ENCODE peak calls at places on chromosome 10, in four cellular contexts. One of them, this sample, is unnamed.

GRCh38 chr10:88042162-88043100 is 179.0 kb downstream of the PTEN start:
- DNase-seq in Calu3: no peak
- DNase-seq in smooth muscle cell of the brain vasculature: no peak
- DNase-seq in ovary: no peak
- DNase-seq in this sample: peak

GRCh38 chr10:6114758-6115410 is 26.1 kb downstream of the RBM17 start:
- DNase-seq in Calu3: no peak
- DNase-seq in smooth muscle cell of the brain vasculature: no peak
- DNase-seq in ovary: no peak
- DNase-seq in this sample: no peak

GRCh38 chr10:125721035-125721434 is 1.5 kb downstream of the EDRF1 start:
- DNase-seq in Calu3: no peak
- DNase-seq in smooth muscle cell of the brain vasculature: no peak
- DNase-seq in ovary: no peak
- DNase-seq in this sample: no peak

GRCh38 chr10:110434477-110435096 is 63.1 kb upstream of the DUSP5 start:
- DNase-seq in Calu3: no peak
- DNase-seq in smooth muscle cell of the brain vasculature: no peak
- DNase-seq in ovary: no peak
- DNase-seq in this sample: no peak

GRCh38 chr10:124879136-124879535 is 62.8 kb upstream of the ZRANB1 start:
- DNase-seq in Calu3: no peak
- DNase-seq in smooth muscle cell of the brain vasculature: no peak
- DNase-seq in ovary: no peak
- DNase-seq in this sample: no peak

GRCh38 chr10:29627201-29628105 is 7.3 kb downstream of the SVIL start:
- DNase-seq in Calu3: no peak
- DNase-seq in smooth muscle cell of the brain vasculature: no peak
- DNase-seq in ovary: no peak
- DNase-seq in this sample: no peak

GRCh38 chr10:119872610-119872859 is at the start of gene MCMBP:
- DNase-seq in Calu3: no peak
- DNase-seq in smooth muscle cell of the brain vasculature: no peak
- DNase-seq in ovary: no peak
- DNase-seq in this sample: no peak

GRCh38 chr10:71179382-71179781 is 33.0 kb upstream of the UNC5B start:
- DNase-seq in Calu3: no peak
- DNase-seq in smooth muscle cell of the brain vasculature: no peak
- DNase-seq in ovary: no peak
- DNase-seq in this sample: no peak

GRCh38 chr10:100653957-100654834 is 91.2 kb upstream of the PAX2 start:
- DNase-seq in Calu3: no peak
- DNase-seq in smooth muscle cell of the brain vasculature: no peak
- DNase-seq in ovary: no peak
- DNase-seq in this sample: no peak

GRCh38 chr10:60985946-60986345 is 42.0 kb upstream of the RHOBTB1 start:
- DNase-seq in Calu3: no peak
- DNase-seq in smooth muscle cell of the brain vasculature: no peak
- DNase-seq in ovary: no peak
- DNase-seq in this sample: no peak

GRCh38 chr10:77530011-77530410 is 107.6 kb downstream of the KCNMA1 start:
- DNase-seq in Calu3: no peak
- DNase-seq in smooth muscle cell of the brain vasculature: no peak
- DNase-seq in ovary: no peak
- DNase-seq in this sample: no peak

GRCh38 chr10:95242581-95243317 is 48.1 kb downstream of the PDLIM1 start:
- DNase-seq in Calu3: peak
- DNase-seq in smooth muscle cell of the brain vasculature: no peak
- DNase-seq in ovary: no peak
- DNase-seq in this sample: no peak

GRCh38 chr10:53422223-53422888 is 649.8 kb upstream of the MBL2 start:
- DNase-seq in Calu3: no peak
- DNase-seq in smooth muscle cell of the brain vasculature: no peak
- DNase-seq in ovary: no peak
- DNase-seq in this sample: no peak

GRCh38 chr10:124145109-124145860 is 51.9 kb upstream of the CHST15 start:
- DNase-seq in Calu3: no peak
- DNase-seq in smooth muscle cell of the brain vasculature: no peak
- DNase-seq in ovary: peak
- DNase-seq in this sample: no peak

GRCh38 chr10:127044191-127044590 is 139.0 kb downstream of the DOCK1 start:
- DNase-seq in Calu3: no peak
- DNase-seq in smooth muscle cell of the brain vasculature: no peak
- DNase-seq in ovary: no peak
- DNase-seq in this sample: no peak

GRCh38 chr10:111076191-111076681 is 593 bp upstream of the ADRA2A start:
- DNase-seq in Calu3: peak
- DNase-seq in smooth muscle cell of the brain vasculature: peak
- DNase-seq in ovary: peak
- DNase-seq in this sample: no peak

GRCh38 chr10:132423966-132424847 is 27.2 kb downstream of the PWWP2B start:
- DNase-seq in Calu3: no peak
- DNase-seq in smooth muscle cell of the brain vasculature: no peak
- DNase-seq in ovary: no peak
- DNase-seq in this sample: no peak

GRCh38 chr10:106560925-106561640 is 603.4 kb downstream of the SORCS1 start:
- DNase-seq in Calu3: no peak
- DNase-seq in smooth muscle cell of the brain vasculature: no peak
- DNase-seq in ovary: no peak
- DNase-seq in this sample: no peak

GRCh38 chr10:14219411-14219810 is 111.3 kb downstream of the FRMD4A start:
- DNase-seq in Calu3: no peak
- DNase-seq in smooth muscle cell of the brain vasculature: no peak
- DNase-seq in ovary: no peak
- DNase-seq in this sample: no peak

GRCh38 chr10:105725007-105725406 is 1083.9 kb downstream of the SORCS3 start:
- DNase-seq in Calu3: no peak
- DNase-seq in smooth muscle cell of the brain vasculature: no peak
- DNase-seq in ovary: no peak
- DNase-seq in this sample: no peak

GRCh38 chr10:46549171-46550075 is 7.0 kb downstream of the GPRIN2 start:
- DNase-seq in Calu3: peak
- DNase-seq in smooth muscle cell of the brain vasculature: no peak
- DNase-seq in ovary: peak
- DNase-seq in this sample: no peak

GRCh38 chr10:90289037-90289436 is 568.8 kb downstream of the HTR7 start:
- DNase-seq in Calu3: no peak
- DNase-seq in smooth muscle cell of the brain vasculature: no peak
- DNase-seq in ovary: no peak
- DNase-seq in this sample: no peak

GRCh38 chr10:557792-558328 is 131.6 kb downstream of the DIP2C start:
- DNase-seq in Calu3: no peak
- DNase-seq in smooth muscle cell of the brain vasculature: no peak
- DNase-seq in ovary: no peak
- DNase-seq in this sample: peak

GRCh38 chr10:129761981-129762956 is 201.8 kb downstream of the EBF3 start:
- DNase-seq in Calu3: no peak
- DNase-seq in smooth muscle cell of the brain vasculature: no peak
- DNase-seq in ovary: no peak
- DNase-seq in this sample: no peak

GRCh38 chr10:58570307-58570723 is 57.6 kb downstream of the BICC1 start:
- DNase-seq in Calu3: no peak
- DNase-seq in smooth muscle cell of the brain vasculature: no peak
- DNase-seq in ovary: no peak
- DNase-seq in this sample: no peak

GRCh38 chr10:22962817-22963216 is 35.0 kb downstream of the ARMC3 start:
- DNase-seq in Calu3: no peak
- DNase-seq in smooth muscle cell of the brain vasculature: no peak
- DNase-seq in ovary: no peak
- DNase-seq in this sample: no peak

GRCh38 chr10:86263907-86264306 is 102.7 kb downstream of the GRID1 start:
- DNase-seq in Calu3: no peak
- DNase-seq in smooth muscle cell of the brain vasculature: no peak
- DNase-seq in ovary: no peak
- DNase-seq in this sample: no peak

GRCh38 chr10:112981553-112981952 is 31.5 kb downstream of the TCF7L2 start:
- DNase-seq in Calu3: no peak
- DNase-seq in smooth muscle cell of the brain vasculature: no peak
- DNase-seq in ovary: no peak
- DNase-seq in this sample: no peak

GRCh38 chr10:11949152-11949551 is 93.5 kb downstream of the UPF2 start:
- DNase-seq in Calu3: no peak
- DNase-seq in smooth muscle cell of the brain vasculature: no peak
- DNase-seq in ovary: no peak
- DNase-seq in this sample: no peak

GRCh38 chr10:126712681-126713080 is 42.2 kb upstream of the C10orf90 start:
- DNase-seq in Calu3: no peak
- DNase-seq in smooth muscle cell of the brain vasculature: no peak
- DNase-seq in ovary: no peak
- DNase-seq in this sample: no peak

GRCh38 chr10:15169555-15170407 is 1.3 kb upstream of the NMT2 start:
- DNase-seq in Calu3: no peak
- DNase-seq in smooth muscle cell of the brain vasculature: no peak
- DNase-seq in ovary: no peak
- DNase-seq in this sample: no peak

GRCh38 chr10:92290076-92290836 is 622 bp downstream of the CPEB3 start:
- DNase-seq in Calu3: peak
- DNase-seq in smooth muscle cell of the brain vasculature: no peak
- DNase-seq in ovary: peak
- DNase-seq in this sample: no peak